ENCODE peak calls at places on chromosome 9, in eight cellular contexts. One of them, this sample, is unnamed. For H3K9me3, the result is how much of the 10 kb centered on the place peaks cover.

GRCh38 chr9:84799231-84799630 is 129.7 kb downstream of the NTRK2 start:
- DNase-seq in body of pancreas: no peak
- DNase-seq in fibroblast of lung: no peak
- DNase-seq in heart right ventricle: no peak
- DNase-seq in heart left ventricle: no peak
- DNase-seq in A549: no peak
- DNase-seq in adrenal gland: no peak
- DNase-seq in esophagus squamous epithelium: no peak
- DNase-seq in this sample: no peak

GRCh38 chr9:99004717-99005460 is 61.2 kb downstream of the COL15A1 start:
- DNase-seq in heart left ventricle: no peak
- DNase-seq in adrenal gland: no peak
- DNase-seq in A549: no peak
- DNase-seq in fibroblast of lung: no peak
- DNase-seq in heart right ventricle: no peak
- DNase-seq in body of pancreas: no peak
- DNase-seq in esophagus squamous epithelium: no peak
- DNase-seq in this sample: no peak

GRCh38 chr9:117979914-117980313 is 275.7 kb downstream of the TLR4 start:
- DNase-seq in body of pancreas: no peak
- DNase-seq in heart right ventricle: no peak
- DNase-seq in adrenal gland: no peak
- DNase-seq in esophagus squamous epithelium: no peak
- DNase-seq in heart left ventricle: no peak
- DNase-seq in fibroblast of lung: no peak
- DNase-seq in A549: no peak
- DNase-seq in this sample: no peak

GRCh38 chr9:78030553-78031270 is 899 bp downstream of the GNAQ start:
- DNase-seq in esophagus squamous epithelium: no peak
- DNase-seq in heart left ventricle: peak
- DNase-seq in heart right ventricle: peak
- DNase-seq in fibroblast of lung: peak
- DNase-seq in adrenal gland: peak
- DNase-seq in A549: peak
- DNase-seq in body of pancreas: peak
- DNase-seq in this sample: no peak

GRCh38 chr9:134808393-134808792 is 72.2 kb upstream of the FCN2 start:
- DNase-seq in heart right ventricle: no peak
- DNase-seq in fibroblast of lung: no peak
- DNase-seq in body of pancreas: no peak
- DNase-seq in adrenal gland: no peak
- DNase-seq in heart left ventricle: no peak
- DNase-seq in esophagus squamous epithelium: no peak
- DNase-seq in A549: no peak
- DNase-seq in this sample: no peak

GRCh38 chr9:71819115-71819739 is 50.9 kb upstream of the CEMIP2 start:
- DNase-seq in adrenal gland: peak
- DNase-seq in fibroblast of lung: peak
- DNase-seq in heart left ventricle: no peak
- DNase-seq in body of pancreas: peak
- DNase-seq in heart right ventricle: no peak
- DNase-seq in esophagus squamous epithelium: no peak
- DNase-seq in A549: peak
- DNase-seq in this sample: no peak

GRCh38 chr9:33498387-33498786 is 24.7 kb upstream of the NOL6 start:
- DNase-seq in A549: no peak
- DNase-seq in heart left ventricle: no peak
- DNase-seq in adrenal gland: no peak
- DNase-seq in fibroblast of lung: peak
- DNase-seq in body of pancreas: no peak
- DNase-seq in heart right ventricle: no peak
- DNase-seq in esophagus squamous epithelium: no peak
- DNase-seq in this sample: no peak

GRCh38 chr9:14618851-14619250 is 74.4 kb downstream of the ZDHHC21 start:
- DNase-seq in esophagus squamous epithelium: no peak
- DNase-seq in heart left ventricle: no peak
- DNase-seq in heart right ventricle: no peak
- DNase-seq in body of pancreas: no peak
- DNase-seq in adrenal gland: no peak
- DNase-seq in A549: no peak
- DNase-seq in fibroblast of lung: no peak
- DNase-seq in this sample: no peak

GRCh38 chr9:114694146-114694545 is 12.2 kb upstream of the TEX48 start:
- DNase-seq in heart right ventricle: no peak
- DNase-seq in A549: no peak
- DNase-seq in adrenal gland: no peak
- DNase-seq in esophagus squamous epithelium: no peak
- DNase-seq in body of pancreas: no peak
- DNase-seq in fibroblast of lung: no peak
- DNase-seq in heart left ventricle: no peak
- DNase-seq in this sample: no peak

GRCh38 chr9:7489018-7489417 is 310.6 kb downstream of the DMAC1 start:
- DNase-seq in fibroblast of lung: no peak
- DNase-seq in A549: no peak
- DNase-seq in adrenal gland: peak
- DNase-seq in heart left ventricle: peak
- DNase-seq in heart right ventricle: peak
- DNase-seq in body of pancreas: no peak
- DNase-seq in esophagus squamous epithelium: no peak
- DNase-seq in this sample: no peak

GRCh38 chr9:70535546-70536323 is 121.3 kb upstream of the KLF9 start:
- DNase-seq in A549: no peak
- DNase-seq in fibroblast of lung: no peak
- DNase-seq in esophagus squamous epithelium: no peak
- DNase-seq in heart right ventricle: no peak
- DNase-seq in adrenal gland: no peak
- DNase-seq in body of pancreas: no peak
- DNase-seq in heart left ventricle: no peak
- DNase-seq in this sample: no peak

GRCh38 chr9:130276121-130276520 is 10.6 kb downstream of the HMCN2 start:
- DNase-seq in A549: no peak
- DNase-seq in heart left ventricle: no peak
- DNase-seq in body of pancreas: no peak
- DNase-seq in fibroblast of lung: peak
- DNase-seq in adrenal gland: no peak
- DNase-seq in heart right ventricle: no peak
- DNase-seq in esophagus squamous epithelium: no peak
- DNase-seq in this sample: peak

GRCh38 chr9:97983524-97984187 is 515 bp downstream of the ANP32B start:
- DNase-seq in esophagus squamous epithelium: no peak
- DNase-seq in A549: peak
- DNase-seq in body of pancreas: peak
- DNase-seq in heart right ventricle: peak
- DNase-seq in adrenal gland: peak
- DNase-seq in heart left ventricle: peak
- DNase-seq in fibroblast of lung: peak
- DNase-seq in this sample: no peak

GRCh38 chr9:112955550-112955949 is 56.4 kb downstream of the ZNF883 start:
- DNase-seq in heart right ventricle: no peak
- DNase-seq in A549: no peak
- DNase-seq in fibroblast of lung: no peak
- DNase-seq in heart left ventricle: no peak
- DNase-seq in body of pancreas: no peak
- DNase-seq in adrenal gland: no peak
- DNase-seq in esophagus squamous epithelium: no peak
- DNase-seq in this sample: no peak

GRCh38 chr9:97954550-97954989 is 16.6 kb upstream of the HEMGN start:
- DNase-seq in adrenal gland: peak
- DNase-seq in heart left ventricle: no peak
- DNase-seq in fibroblast of lung: peak
- DNase-seq in heart right ventricle: no peak
- DNase-seq in A549: peak
- DNase-seq in body of pancreas: peak
- DNase-seq in esophagus squamous epithelium: no peak
- DNase-seq in this sample: no peak

GRCh38 chr9:91214086-91214485 is 147.6 kb downstream of the AUH start:
- DNase-seq in heart left ventricle: no peak
- DNase-seq in heart right ventricle: no peak
- DNase-seq in A549: no peak
- DNase-seq in esophagus squamous epithelium: no peak
- DNase-seq in fibroblast of lung: no peak
- DNase-seq in body of pancreas: no peak
- DNase-seq in adrenal gland: no peak
- DNase-seq in this sample: no peak

GRCh38 chr9:84781431-84781830 is 111.9 kb downstream of the NTRK2 start:
- DNase-seq in A549: peak
- DNase-seq in body of pancreas: no peak
- DNase-seq in heart left ventricle: no peak
- DNase-seq in fibroblast of lung: peak
- DNase-seq in adrenal gland: no peak
- DNase-seq in esophagus squamous epithelium: no peak
- DNase-seq in heart right ventricle: no peak
- DNase-seq in this sample: no peak

DNA sequence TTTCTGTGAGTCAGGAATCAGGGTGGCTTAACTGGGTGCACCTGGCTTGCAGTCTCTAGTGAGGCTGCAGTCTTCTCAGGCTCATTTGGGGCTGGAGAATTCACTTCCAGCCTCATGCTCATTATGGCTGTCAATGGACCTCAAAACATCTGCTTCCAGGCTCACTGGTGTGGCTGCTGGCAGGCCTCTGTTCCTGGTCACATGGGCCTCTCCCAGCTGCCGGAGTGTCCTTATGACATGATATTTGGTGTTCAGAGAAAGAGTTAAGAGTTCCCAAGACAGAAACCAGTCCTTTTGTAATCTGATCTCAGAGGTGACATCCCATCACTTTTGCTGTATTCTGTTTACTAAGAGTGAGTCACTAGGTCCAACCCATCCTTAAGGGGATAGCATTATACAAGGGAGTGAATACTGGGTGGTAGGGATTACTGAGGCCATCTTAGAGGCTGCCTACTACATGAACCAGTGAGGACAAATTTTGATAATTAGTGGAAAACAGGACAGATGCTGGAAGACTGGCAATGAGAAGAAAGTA is 104.6 kb downstream of the CACNA1B start:
- DNase-seq in heart left ventricle: no peak
- DNase-seq in esophagus squamous epithelium: no peak
- DNase-seq in fibroblast of lung: no peak
- DNase-seq in heart right ventricle: no peak
- DNase-seq in A549: peak
- DNase-seq in adrenal gland: no peak
- DNase-seq in body of pancreas: no peak
- DNase-seq in this sample: no peak
- H3K9me3 ChIP-seq in heart left ventricle: under half
- H3K9me3 ChIP-seq in esophagus squamous epithelium: under half
- H3K9me3 ChIP-seq in fibroblast of lung: under half
- H3K9me3 ChIP-seq in heart right ventricle: under half
- H3K9me3 ChIP-seq in A549: under half
- H3K9me3 ChIP-seq in adrenal gland: under half
- H3K9me3 ChIP-seq in body of pancreas: under half
- H3K9me3 ChIP-seq in this sample: half or more

DNA sequence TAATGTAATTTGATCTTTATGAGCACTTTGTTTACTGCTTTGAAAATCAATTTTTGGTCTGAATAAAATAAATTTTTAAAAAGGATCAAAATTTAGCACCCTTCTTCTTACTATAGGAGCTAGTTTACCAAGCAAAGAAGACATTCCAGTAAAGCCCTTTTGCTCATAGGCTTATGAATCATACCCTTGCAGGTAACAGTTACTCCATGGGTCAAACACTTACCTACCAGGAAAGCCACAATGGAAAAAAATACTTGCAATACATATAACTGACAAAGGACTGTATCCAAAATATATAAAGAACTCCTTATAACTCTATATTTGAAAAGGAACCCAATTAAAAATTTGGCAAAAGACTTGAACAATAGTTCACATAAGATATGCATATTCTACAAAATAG is 66.6 kb downstream of the SHOC1 start:
- DNase-seq in adrenal gland: no peak
- DNase-seq in fibroblast of lung: no peak
- DNase-seq in esophagus squamous epithelium: no peak
- DNase-seq in heart right ventricle: no peak
- DNase-seq in body of pancreas: no peak
- DNase-seq in heart left ventricle: no peak
- DNase-seq in A549: no peak
- DNase-seq in this sample: no peak
- H3K27ac ChIP-seq in adrenal gland: no peak
- H3K27ac ChIP-seq in fibroblast of lung: no peak
- H3K27ac ChIP-seq in esophagus squamous epithelium: no peak
- H3K27ac ChIP-seq in heart right ventricle: no peak
- H3K27ac ChIP-seq in body of pancreas: no peak
- H3K27ac ChIP-seq in heart left ventricle: no peak
- H3K27ac ChIP-seq in A549: peak
- H3K27ac ChIP-seq in this sample: no peak

GRCh38 chr9:10272830-10273229 is 340.0 kb downstream of the PTPRD start:
- DNase-seq in heart left ventricle: no peak
- DNase-seq in fibroblast of lung: no peak
- DNase-seq in A549: no peak
- DNase-seq in heart right ventricle: no peak
- DNase-seq in body of pancreas: no peak
- DNase-seq in adrenal gland: no peak
- DNase-seq in esophagus squamous epithelium: no peak
- DNase-seq in this sample: no peak
- TF ChIP-seq CTCF in heart left ventricle: no peak
- TF ChIP-seq CTCF in fibroblast of lung: no peak
- TF ChIP-seq CTCF in A549: no peak
- TF ChIP-seq CTCF in heart right ventricle: no peak
- TF ChIP-seq CTCF in body of pancreas: no peak
- TF ChIP-seq CTCF in adrenal gland: no peak
- TF ChIP-seq CTCF in esophagus squamous epithelium: no peak
- TF ChIP-seq CTCF in this sample: no peak

GRCh38 chr9:137947012-137947411 is 69.4 kb downstream of the CACNA1B start:
- DNase-seq in adrenal gland: no peak
- DNase-seq in esophagus squamous epithelium: no peak
- DNase-seq in heart left ventricle: no peak
- DNase-seq in heart right ventricle: no peak
- DNase-seq in fibroblast of lung: no peak
- DNase-seq in body of pancreas: no peak
- DNase-seq in A549: no peak
- DNase-seq in this sample: no peak

GRCh38 chr9:137949260-137949659 is 71.7 kb downstream of the CACNA1B start:
- DNase-seq in heart right ventricle: no peak
- DNase-seq in A549: no peak
- DNase-seq in fibroblast of lung: no peak
- DNase-seq in body of pancreas: no peak
- DNase-seq in adrenal gland: no peak
- DNase-seq in esophagus squamous epithelium: no peak
- DNase-seq in heart left ventricle: no peak
- DNase-seq in this sample: no peak

GRCh38 chr9:137948642-137949041 is 71.1 kb downstream of the CACNA1B start:
- DNase-seq in heart right ventricle: no peak
- DNase-seq in fibroblast of lung: no peak
- DNase-seq in A549: no peak
- DNase-seq in esophagus squamous epithelium: no peak
- DNase-seq in body of pancreas: no peak
- DNase-seq in heart left ventricle: no peak
- DNase-seq in adrenal gland: no peak
- DNase-seq in this sample: no peak

GRCh38 chr9:137945581-137945980 is 68.0 kb downstream of the CACNA1B start:
- DNase-seq in esophagus squamous epithelium: no peak
- DNase-seq in body of pancreas: no peak
- DNase-seq in adrenal gland: no peak
- DNase-seq in heart left ventricle: no peak
- DNase-seq in heart right ventricle: no peak
- DNase-seq in fibroblast of lung: peak
- DNase-seq in A549: peak
- DNase-seq in this sample: no peak

GRCh38 chr9:137943655-137944054 is 66.1 kb downstream of the CACNA1B start:
- DNase-seq in adrenal gland: no peak
- DNase-seq in fibroblast of lung: no peak
- DNase-seq in body of pancreas: no peak
- DNase-seq in heart right ventricle: no peak
- DNase-seq in esophagus squamous epithelium: no peak
- DNase-seq in A549: no peak
- DNase-seq in heart left ventricle: no peak
- DNase-seq in this sample: no peak
- H3K9me3 ChIP-seq in adrenal gland: under half
- H3K9me3 ChIP-seq in fibroblast of lung: under half
- H3K9me3 ChIP-seq in body of pancreas: under half
- H3K9me3 ChIP-seq in heart right ventricle: under half
- H3K9me3 ChIP-seq in esophagus squamous epithelium: under half
- H3K9me3 ChIP-seq in A549: under half
- H3K9me3 ChIP-seq in heart left ventricle: under half
- H3K9me3 ChIP-seq in this sample: under half

GRCh38 chr9:136949239-136949816 is 2.7 kb upstream of the LCN12 start:
- DNase-seq in adrenal gland: no peak
- DNase-seq in heart right ventricle: peak
- DNase-seq in heart left ventricle: peak
- DNase-seq in body of pancreas: no peak
- DNase-seq in esophagus squamous epithelium: no peak
- DNase-seq in fibroblast of lung: no peak
- DNase-seq in A549: no peak
- DNase-seq in this sample: no peak
- H3K27ac ChIP-seq in adrenal gland: peak
- H3K27ac ChIP-seq in heart right ventricle: peak
- H3K27ac ChIP-seq in heart left ventricle: peak
- H3K27ac ChIP-seq in body of pancreas: peak
- H3K27ac ChIP-seq in esophagus squamous epithelium: peak
- H3K27ac ChIP-seq in fibroblast of lung: no peak
- H3K27ac ChIP-seq in A549: peak
- H3K27ac ChIP-seq in this sample: no peak

This sample was measured in AG04450.